ENCODE peak calls at places on chromosomes 12 and 14, in six cellular contexts. One of them, this sample, is unnamed.

GRCh38 chr12:108312885-108313203 is 26.3 kb downstream of the CMKLR1 start:
- DNase-seq in upper lobe of left lung: no peak
- DNase-seq in A549: no peak
- DNase-seq in stomach: no peak
- DNase-seq in ovary: no peak
- DNase-seq in tibial nerve: no peak
- DNase-seq in this sample: peak; percentile 88

GRCh38 chr12:38772427-38772826 is 133.0 kb downstream of the CPNE8 start:
- DNase-seq in upper lobe of left lung: no peak
- DNase-seq in A549: no peak
- DNase-seq in stomach: no peak
- DNase-seq in ovary: no peak
- DNase-seq in tibial nerve: no peak
- DNase-seq in this sample: no peak

GRCh38 chr12:120109570-120110267 is 6.8 kb downstream of the RAB35 start:
- DNase-seq in upper lobe of left lung: no peak
- DNase-seq in A549: no peak
- DNase-seq in stomach: no peak
- DNase-seq in ovary: no peak
- DNase-seq in tibial nerve: no peak
- DNase-seq in this sample: no peak

GRCh38 chr14:104979758-104980591 is 1.8 kb upstream of the AHNAK2 start:
- DNase-seq in upper lobe of left lung: peak; percentile 90
- DNase-seq in A549: no peak
- DNase-seq in stomach: peak; percentile 77
- DNase-seq in ovary: peak; percentile 35
- DNase-seq in tibial nerve: no peak
- DNase-seq in this sample: peak; percentile 86

GRCh38 chr12:12700249-12700648 is 4.3 kb upstream of the GPR19 start:
- DNase-seq in upper lobe of left lung: no peak
- DNase-seq in A549: no peak
- DNase-seq in stomach: no peak
- DNase-seq in ovary: no peak
- DNase-seq in tibial nerve: no peak
- DNase-seq in this sample: no peak

GRCh38 chr12:49783917-49784676 is 42.7 kb downstream of the TMBIM6 start:
- DNase-seq in upper lobe of left lung: no peak
- DNase-seq in A549: no peak
- DNase-seq in stomach: no peak
- DNase-seq in ovary: no peak
- DNase-seq in tibial nerve: no peak
- DNase-seq in this sample: no peak

GRCh38 chr12:12776261-12776660 is 9.2 kb upstream of the APOLD1 start:
- DNase-seq in upper lobe of left lung: no peak
- DNase-seq in A549: no peak
- DNase-seq in stomach: peak; percentile 37
- DNase-seq in ovary: no peak
- DNase-seq in tibial nerve: no peak
- DNase-seq in this sample: no peak

GRCh38 chr12:109192358-109192757 is 76.0 kb downstream of the ACACB start:
- DNase-seq in upper lobe of left lung: no peak
- DNase-seq in A549: peak; percentile 90
- DNase-seq in stomach: no peak
- DNase-seq in ovary: no peak
- DNase-seq in tibial nerve: no peak
- DNase-seq in this sample: no peak

GRCh38 chr12:62813031-62813829 is 121.7 kb downstream of the PPM1H start:
- DNase-seq in upper lobe of left lung: no peak
- DNase-seq in A549: peak; percentile 58
- DNase-seq in stomach: peak; percentile 61
- DNase-seq in ovary: peak; percentile 61
- DNase-seq in tibial nerve: no peak
- DNase-seq in this sample: peak; percentile 76

GRCh38 chr14:103133213-103134140 is 10.2 kb downstream of the TNFAIP2 start:
- DNase-seq in upper lobe of left lung: no peak
- DNase-seq in A549: no peak
- DNase-seq in stomach: no peak
- DNase-seq in ovary: no peak
- DNase-seq in tibial nerve: no peak
- DNase-seq in this sample: no peak

GRCh38 chr14:22381751-22382150 is 207.3 kb downstream of the DAD1 start:
- DNase-seq in upper lobe of left lung: no peak
- DNase-seq in A549: no peak
- DNase-seq in stomach: no peak
- DNase-seq in ovary: no peak
- DNase-seq in tibial nerve: no peak
- DNase-seq in this sample: no peak

DNA sequence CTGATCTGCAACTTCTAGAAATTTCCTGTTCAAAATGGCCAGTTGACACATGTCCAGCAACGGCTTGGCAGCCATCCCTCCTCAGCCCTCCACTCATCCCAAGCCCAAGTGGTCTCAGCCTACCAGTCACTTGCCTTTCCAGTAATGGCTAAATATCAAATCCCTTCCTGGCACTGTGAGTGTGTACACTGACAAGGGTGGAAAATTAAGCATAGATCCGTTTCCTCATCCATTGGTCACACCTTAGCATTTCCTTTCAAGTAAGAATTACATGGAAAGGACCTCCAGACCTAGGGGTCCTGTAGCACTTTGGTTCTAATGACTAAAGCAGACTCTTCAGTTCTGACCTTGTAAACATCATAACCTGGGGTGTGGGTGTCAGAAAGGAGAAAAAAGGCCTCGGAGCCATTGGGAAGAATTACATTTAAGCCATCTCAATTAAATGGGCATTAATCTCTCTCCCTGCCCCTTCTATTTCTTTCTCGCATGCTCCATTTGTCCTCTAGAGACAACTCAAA is 15.4 kb downstream of the LLPH start:
- DNase-seq in upper lobe of left lung: no peak
- DNase-seq in A549: no peak
- DNase-seq in stomach: no peak
- DNase-seq in ovary: no peak
- DNase-seq in tibial nerve: no peak
- DNase-seq in this sample: no peak
- TF ChIP-seq CTCF in upper lobe of left lung: no peak
- TF ChIP-seq CTCF in A549: no peak
- TF ChIP-seq CTCF in stomach: no peak
- TF ChIP-seq CTCF in ovary: no peak
- TF ChIP-seq CTCF in tibial nerve: no peak
- TF ChIP-seq CTCF in this sample: no peak

GRCh38 chr12:123457980-123458779 is at the start of gene SNRNP35:
- DNase-seq in upper lobe of left lung: peak; percentile 91
- DNase-seq in A549: peak; percentile 69
- DNase-seq in stomach: peak; percentile 74
- DNase-seq in ovary: peak; percentile 79
- DNase-seq in tibial nerve: peak; percentile 61
- DNase-seq in this sample: peak; percentile 89
- TF ChIP-seq EP300 in upper lobe of left lung: no peak
- TF ChIP-seq EP300 in A549: no peak
- TF ChIP-seq EP300 in stomach: no peak
- TF ChIP-seq EP300 in ovary: no peak
- TF ChIP-seq EP300 in tibial nerve: peak; percentile 79
- TF ChIP-seq EP300 in this sample: no peak

DNA sequence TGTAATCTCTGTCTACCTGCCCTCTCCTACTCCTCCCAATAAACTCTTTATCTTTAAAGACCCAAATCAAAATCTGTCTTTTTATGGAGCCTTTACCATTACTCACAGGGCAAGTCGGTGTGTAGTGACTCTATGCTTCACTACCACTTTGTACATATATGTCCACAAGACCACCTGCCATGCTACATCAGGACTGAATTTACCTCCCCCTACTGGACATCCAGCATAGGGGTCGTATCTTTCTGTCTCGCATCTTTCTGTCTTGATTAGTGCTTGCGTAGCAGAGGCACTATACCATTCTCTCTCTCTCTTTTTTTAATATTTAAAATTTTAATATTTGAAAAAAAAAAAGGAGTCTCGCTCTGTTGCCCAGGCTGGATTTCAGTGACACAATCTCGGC is 587.5 kb downstream of the SOX5 start:
- DNase-seq in upper lobe of left lung: no peak
- DNase-seq in A549: no peak
- DNase-seq in stomach: no peak
- DNase-seq in ovary: no peak
- DNase-seq in tibial nerve: no peak
- DNase-seq in this sample: no peak
- TF ChIP-seq CTCF in upper lobe of left lung: no peak
- TF ChIP-seq CTCF in A549: no peak
- TF ChIP-seq CTCF in stomach: no peak
- TF ChIP-seq CTCF in ovary: no peak
- TF ChIP-seq CTCF in tibial nerve: no peak
- TF ChIP-seq CTCF in this sample: no peak

DNA sequence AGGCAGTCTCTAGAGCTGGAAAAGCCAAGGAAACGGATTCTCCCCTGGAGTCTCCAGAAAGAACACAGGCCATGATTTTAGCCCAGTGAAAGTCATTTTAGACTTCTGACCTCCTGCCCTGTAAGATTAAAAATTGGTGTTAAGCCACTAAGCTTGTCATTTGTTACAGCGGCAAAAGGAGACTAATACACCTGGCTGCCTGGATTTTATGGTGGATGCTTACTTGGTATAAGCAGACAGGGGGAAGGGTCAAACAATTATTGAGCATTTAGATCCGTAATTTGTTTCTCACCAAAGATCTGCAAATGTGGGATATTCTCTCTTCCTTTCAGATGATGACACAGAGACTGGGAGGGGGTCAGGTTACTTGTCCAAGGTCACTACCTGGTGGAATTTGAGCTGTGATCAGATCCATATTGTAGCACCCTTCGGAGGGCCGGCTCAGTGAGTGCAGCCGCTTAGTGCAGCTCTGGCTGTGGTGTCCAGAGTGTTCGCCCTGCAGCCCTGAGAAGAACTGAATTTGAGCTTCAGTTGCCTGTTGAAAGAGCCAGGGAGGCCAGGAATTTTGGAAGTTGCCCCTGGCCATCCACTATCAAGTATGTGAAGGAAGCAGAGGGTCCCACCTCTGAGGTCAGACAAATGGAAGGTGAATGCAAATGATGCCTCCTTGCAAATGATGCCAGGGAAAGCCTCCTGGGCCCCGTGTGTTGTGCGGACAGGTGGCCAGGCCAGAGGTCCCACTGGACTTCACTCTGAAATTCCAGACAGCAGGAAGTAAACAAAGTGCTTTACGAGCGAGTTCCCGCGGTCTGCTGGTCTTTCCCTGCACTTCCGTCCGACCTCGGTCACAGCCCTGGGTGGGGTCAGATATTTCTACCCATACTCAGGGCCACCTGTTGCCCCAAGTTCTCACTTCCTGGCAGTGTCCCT is 15.1 kb downstream of the GLRX5 start:
- DNase-seq in upper lobe of left lung: no peak
- DNase-seq in A549: no peak
- DNase-seq in stomach: peak; percentile 45
- DNase-seq in ovary: no peak
- DNase-seq in tibial nerve: no peak
- DNase-seq in this sample: no peak
- TF ChIP-seq EP300 in upper lobe of left lung: no peak
- TF ChIP-seq EP300 in A549: no peak
- TF ChIP-seq EP300 in stomach: no peak
- TF ChIP-seq EP300 in ovary: no peak
- TF ChIP-seq EP300 in tibial nerve: no peak
- TF ChIP-seq EP300 in this sample: no peak

DNA sequence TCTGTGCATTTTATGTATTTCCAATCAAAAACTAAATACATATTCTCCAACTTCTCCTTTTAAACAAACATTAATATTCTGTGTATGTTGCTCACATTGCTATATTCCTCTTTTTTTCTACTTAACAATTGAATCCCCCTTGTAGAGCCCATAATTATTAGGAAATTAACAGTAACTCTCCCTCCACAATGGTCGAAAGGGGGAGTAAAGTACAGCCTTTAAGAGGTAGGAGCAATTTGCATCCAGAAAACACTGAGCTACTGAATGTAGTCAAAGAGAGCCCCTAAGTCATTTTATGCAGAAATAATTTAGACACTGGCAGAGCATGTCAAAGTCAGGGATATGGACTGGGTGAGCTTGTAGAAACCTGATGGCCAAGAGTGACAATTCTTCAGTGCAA is 57.2 kb upstream of the SCN8A start:
- DNase-seq in upper lobe of left lung: no peak
- DNase-seq in A549: no peak
- DNase-seq in stomach: no peak
- DNase-seq in ovary: no peak
- DNase-seq in tibial nerve: no peak
- DNase-seq in this sample: no peak
- TF ChIP-seq CTCF in upper lobe of left lung: no peak
- TF ChIP-seq CTCF in A549: peak; percentile 29
- TF ChIP-seq CTCF in stomach: no peak
- TF ChIP-seq CTCF in ovary: no peak
- TF ChIP-seq CTCF in tibial nerve: no peak
- TF ChIP-seq CTCF in this sample: no peak

GRCh38 chr14:24937300-24937699 is 112.6 kb downstream of the STXBP6 start:
- DNase-seq in upper lobe of left lung: no peak
- DNase-seq in A549: no peak
- DNase-seq in stomach: no peak
- DNase-seq in ovary: no peak
- DNase-seq in tibial nerve: no peak
- DNase-seq in this sample: no peak
- TF ChIP-seq EP300 in upper lobe of left lung: no peak
- TF ChIP-seq EP300 in A549: no peak
- TF ChIP-seq EP300 in stomach: no peak
- TF ChIP-seq EP300 in ovary: no peak
- TF ChIP-seq EP300 in tibial nerve: no peak
- TF ChIP-seq EP300 in this sample: no peak

DNA sequence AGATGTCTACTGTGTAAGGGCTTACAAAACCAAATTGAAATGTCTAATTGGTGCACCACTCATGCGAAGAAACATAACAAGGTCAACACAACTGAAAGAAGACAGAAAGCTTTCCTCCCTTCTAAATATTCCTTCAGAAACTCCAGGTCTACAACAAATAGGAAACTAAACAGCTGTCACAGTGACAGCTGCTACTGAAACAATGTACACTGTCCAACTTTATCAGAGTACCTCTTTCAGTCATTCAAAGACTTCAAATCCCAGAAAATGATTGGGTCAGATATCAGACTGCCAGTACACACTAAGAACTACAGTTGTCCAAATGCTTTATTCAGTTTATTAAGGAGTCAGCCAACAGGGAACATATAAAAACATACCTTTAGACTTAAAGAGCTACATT is 35.2 kb downstream of the CEP128 start:
- DNase-seq in upper lobe of left lung: no peak
- DNase-seq in A549: no peak
- DNase-seq in stomach: no peak
- DNase-seq in ovary: no peak
- DNase-seq in tibial nerve: no peak
- DNase-seq in this sample: no peak
- TF ChIP-seq CTCF in upper lobe of left lung: no peak
- TF ChIP-seq CTCF in A549: no peak
- TF ChIP-seq CTCF in stomach: no peak
- TF ChIP-seq CTCF in ovary: no peak
- TF ChIP-seq CTCF in tibial nerve: no peak
- TF ChIP-seq CTCF in this sample: no peak

This sample was measured in sigmoid colon.